ENCODE peak calls at places on chromosomes 3 and 15, in nine cellular contexts. Y is fibroblast of lung, J is heart left ventricle, D is spleen, Q is endothelial cell of umbilical vein, X is HCT116, U is PC-3, G is neural progenitor cell, F is lower lobe of right lung. A is an unnamed sample. For H3K27me3, the result is how much of the 10 kb centered on the place peaks cover.

GRCh38 chr15:101180620-101181307 is 71.1 kb downstream of the CHSY1 start:
- DNase-seq in Y (no peak), J (no peak), D (no peak), Q (no peak), X (no peak), U (no peak), G (no peak), F (no peak), A (no peak)

GRCh38 chr3:63048365-63048764 is 173.1 kb upstream of the CADPS start:
- DNase-seq in Y (no peak), J (no peak), D (no peak), Q (no peak), X (no peak), U (no peak), G (no peak), F (no peak), A (no peak)

GRCh38 chr3:21587894-21588293 is 163.1 kb downstream of the ZNF385D start:
- DNase-seq in Y (no peak), J (no peak), D (no peak), Q (no peak), X (no peak), U (no peak), G (no peak), F (no peak), A (no peak)

GRCh38 chr3:73136941-73137340 is 75.5 kb downstream of the EBLN2 start:
- DNase-seq in Y (no peak), J (no peak), D (no peak), Q (no peak), X (no peak), U (no peak), G (no peak), F (no peak), A (no peak)

GRCh38 chr15:79572691-79573340 is 140.7 kb downstream of the MINAR1 start:
- DNase-seq in Y (no peak), J (no peak), D (no peak), Q (no peak), X (no peak), U (no peak), G (no peak), F (no peak), A (no peak)

GRCh38 chr15:61680260-61681037 is 379.8 kb downstream of the VPS13C start:
- DNase-seq in Y (no peak), J (no peak), D (no peak), Q (no peak), X (no peak), U (no peak), G (no peak), F (no peak), A (no peak)

GRCh38 chr3:27577504-27577903 is 93.3 kb upstream of the SLC4A7 start:
- DNase-seq in Y (no peak), J (no peak), D (no peak), Q (no peak), X (no peak), U (no peak), G (no peak), F (no peak), A (no peak)

GRCh38 chr15:85580914-85581313 is 200.5 kb downstream of the AKAP13 start:
- DNase-seq in Y (no peak), J (peak), D (peak), Q (no peak), X (no peak), U (no peak), G (no peak), F (peak), A (no peak)

GRCh38 chr15:90903733-90904536 is 833 bp downstream of the MAN2A2 start:
- DNase-seq in Y (no peak), J (peak), D (peak), Q (no peak), X (no peak), U (peak), G (peak), F (peak), A (no peak)

GRCh38 chr3:17183951-17184550 is 299.3 kb downstream of the PLCL2 start:
- DNase-seq in Y (peak), J (no peak), D (no peak), Q (peak), X (peak), U (peak), G (no peak), F (no peak), A (no peak)

GRCh38 chr3:81033690-81034089 is 727.8 kb downstream of the GBE1 start:
- DNase-seq in Y (no peak), J (no peak), D (no peak), Q (no peak), X (no peak), U (no peak), G (no peak), F (no peak), A (no peak)

GRCh38 chr3:54954516-54954915 is 26.7 kb upstream of the LRTM1 start:
- DNase-seq in Y (no peak), J (no peak), D (no peak), Q (no peak), X (no peak), U (no peak), G (peak), F (no peak), A (no peak)

GRCh38 chr3:124903896-124904879 is 17.0 kb upstream of the ITGB5 start:
- DNase-seq in Y (no peak), J (no peak), D (no peak), Q (no peak), X (no peak), U (no peak), G (no peak), F (no peak), A (no peak)

GRCh38 chr3:9198805-9199386 is 50.5 kb downstream of the SRGAP3 start:
- DNase-seq in Y (no peak), J (no peak), D (no peak), Q (no peak), X (no peak), U (no peak), G (peak), F (no peak), A (no peak)

GRCh38 chr3:170517251-170517945 is 68.5 kb downstream of the SLC7A14 start:
- DNase-seq in Y (no peak), J (no peak), D (no peak), Q (no peak), X (no peak), U (peak), G (no peak), F (no peak), A (no peak)

GRCh38 chr15:39504812-39505211 is 76.1 kb upstream of the THBS1 start:
- DNase-seq in Y (peak), J (no peak), D (no peak), Q (no peak), X (no peak), U (peak), G (no peak), F (no peak), A (no peak)

GRCh38 chr3:31248619-31248992 is 284.1 kb upstream of the STT3B start:
- DNase-seq in Y (no peak), J (no peak), D (no peak), Q (no peak), X (no peak), U (no peak), G (no peak), F (no peak), A (no peak)

GRCh38 chr3:47850062-47850802 is 47.3 kb downstream of the DHX30 start:
- DNase-seq in Y (peak), J (no peak), D (peak), Q (peak), X (no peak), U (peak), G (peak), F (no peak), A (no peak)

GRCh38 chr3:133944181-133944580 is 48.5 kb upstream of the RAB6B start:
- DNase-seq in Y (peak), J (no peak), D (peak), Q (peak), X (no peak), U (peak), G (no peak), F (no peak), A (peak)

GRCh38 chr3:37863949-37864822 is 2.5 kb downstream of the CTDSPL start:
- DNase-seq in Y (no peak), J (no peak), D (peak), Q (no peak), X (no peak), U (peak), G (no peak), F (no peak), A (no peak)

GRCh38 chr15:27889258-27889657 is 209.9 kb downstream of the OCA2 start:
- DNase-seq in Y (no peak), J (no peak), D (no peak), Q (no peak), X (no peak), U (peak), G (no peak), F (no peak), A (no peak)

GRCh38 chr3:65230251-65231140 is 542.7 kb upstream of the ADAMTS9 start:
- DNase-seq in Y (no peak), J (no peak), D (no peak), Q (no peak), X (no peak), U (no peak), G (no peak), F (no peak), A (no peak)
- H3K27ac ChIP-seq in Y (no peak), J (no peak), D (no peak), Q (no peak), X (no peak), U (no peak), G (no peak), F (no peak), A (no peak)

GRCh38 chr15:83306561-83306960 is 22.1 kb upstream of the BNC1 start:
- DNase-seq in Y (no peak), J (no peak), D (no peak), Q (no peak), X (no peak), U (peak), G (no peak), F (no peak), A (no peak)

GRCh38 chr15:83310521-83311456 is 26.3 kb upstream of the BNC1 start:
- DNase-seq in Y (no peak), J (no peak), D (no peak), Q (peak), X (no peak), U (peak), G (no peak), F (no peak), A (no peak)

GRCh38 chr15:83308671-83309070 is 24.2 kb upstream of the BNC1 start:
- DNase-seq in Y (no peak), J (no peak), D (no peak), Q (no peak), X (no peak), U (no peak), G (no peak), F (no peak), A (no peak)

DNA sequence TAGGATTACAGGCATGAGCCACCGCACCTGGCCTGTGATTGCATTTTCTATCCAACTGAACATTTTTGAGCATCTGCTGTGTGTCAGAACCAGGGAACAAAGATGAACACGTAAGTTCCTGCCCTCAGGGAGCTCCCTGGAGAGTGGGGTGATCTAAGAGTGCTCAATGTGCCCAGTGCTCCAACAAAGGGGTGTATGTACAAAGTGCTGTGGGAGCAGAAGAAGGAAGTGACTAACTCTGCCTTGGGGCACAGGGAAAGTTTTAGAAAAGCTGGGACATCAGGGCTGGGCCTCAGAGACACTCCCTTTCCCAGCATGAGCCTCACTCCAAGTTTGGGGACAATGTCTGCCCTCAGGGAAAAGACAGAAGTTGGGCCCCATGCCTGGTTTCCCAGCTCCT is 27.6 kb upstream of the BNC1 start:
- DNase-seq in Y (no peak), J (no peak), D (no peak), Q (no peak), X (no peak), U (peak), G (no peak), F (no peak), A (no peak)
- TF ChIP-seq CTCF in Y (no peak), J (no peak), D (no peak), Q (no peak), X (no peak), U (no peak), G (no peak), F (no peak), A (no peak)

GRCh38 chr15:67801926-67802914 is 23.1 kb upstream of the SKOR1 start:
- DNase-seq in Y (no peak), J (no peak), D (peak), Q (no peak), X (no peak), U (no peak), G (no peak), F (no peak), A (no peak)

GRCh38 chr15:67803996-67804843 is 21.1 kb upstream of the SKOR1 start:
- DNase-seq in Y (no peak), J (no peak), D (peak), Q (no peak), X (no peak), U (no peak), G (peak), F (no peak), A (no peak)

GRCh38 chr15:67801142-67801541 is 24.2 kb upstream of the SKOR1 start:
- DNase-seq in Y (no peak), J (no peak), D (peak), Q (no peak), X (no peak), U (no peak), G (no peak), F (no peak), A (no peak)

GRCh38 chr15:67805008-67805681 is 20.2 kb upstream of the SKOR1 start:
- DNase-seq in Y (no peak), J (no peak), D (peak), Q (no peak), X (no peak), U (no peak), G (no peak), F (no peak), A (no peak)

GRCh38 chr15:67803299-67803698 is 22.0 kb upstream of the SKOR1 start:
- DNase-seq in Y (no peak), J (no peak), D (peak), Q (no peak), X (no peak), U (no peak), G (no peak), F (no peak), A (no peak)
- H3K27me3 ChIP-seq in Y (under half), J (under half), D (under half), Q (under half), X (under half), U (under half), G (under half), F (under half), A (under half)

GRCh38 chr3:110015231-110015963 is 678.1 kb upstream of the DPPA4 start:
- DNase-seq in Y (no peak), J (no peak), D (no peak), Q (no peak), X (no peak), U (no peak), G (no peak), F (no peak), A (no peak)
- H3K27ac ChIP-seq in Y (no peak), J (no peak), D (no peak), Q (no peak), X (no peak), U (no peak), G (no peak), F (no peak), A (no peak)